ENCODE peak calls at places on chromosomes 4 and X, in ten cellular contexts. Q is fibroblast of lung, J is Karpas-422, Y is uterus, F is left lung, A is psoas muscle, D is GM23248, E is stomach, B is HCT116, U is neural progenitor cell. S is an unnamed sample. For H3K4me1 and H3K27me3, the result is how much of the 10 kb centered on the place peaks cover.

GRCh38 chr4:53499791-53500190 is 91.5 kb downstream of the LNX1 start:
- DNase-seq in B (no peak), E (no peak), U (no peak), Q (no peak), A (no peak), D (no peak), Y (no peak), J (no peak), F (no peak), S (no peak)

GRCh38 chr4:45621926-45622325 is 501.9 kb downstream of the GABRG1 start:
- DNase-seq in A (no peak), F (no peak), E (no peak), B (no peak), Q (peak), D (peak), U (no peak), Y (no peak), J (no peak), S (no peak)

GRCh38 chr4:6107886-6108285 is 89.7 kb upstream of the C4orf50 start:
- DNase-seq in A (no peak), B (no peak), E (no peak), Y (no peak), U (no peak), Q (no peak), J (no peak), F (no peak), D (no peak), S (no peak)

GRCh38 chr4:176920694-176921093 is 128.0 kb upstream of the VEGFC start:
- DNase-seq in A (no peak), F (no peak), U (no peak), Q (peak), B (no peak), J (no peak), E (no peak), Y (no peak), D (peak), S (no peak)

GRCh38 chr4:72555377-72555831 is 13.6 kb downstream of the ADAMTS3 start:
- DNase-seq in U (no peak), Q (no peak), Y (no peak), A (no peak), D (no peak), J (no peak), B (no peak), F (no peak), E (no peak), S (no peak)

GRCh38 chr4:62320612-62321011 is 1120.5 kb downstream of the ADGRL3 start:
- DNase-seq in U (no peak), A (no peak), J (no peak), Q (no peak), E (no peak), F (no peak), D (no peak), B (no peak), Y (no peak), S (no peak)

GRCh38 chr4:80128941-80129340 is 55.9 kb upstream of the ANTXR2 start:
- DNase-seq in E (no peak), B (no peak), F (no peak), Q (no peak), J (no peak), U (no peak), D (no peak), Y (no peak), A (no peak), S (no peak)

GRCh38 chr4:185710487-185710995 is 101.5 kb downstream of the SORBS2 start:
- DNase-seq in E (no peak), B (no peak), A (no peak), U (no peak), J (no peak), Q (peak), D (no peak), Y (no peak), F (no peak), S (no peak)

GRCh38 chr4:32393806-32394205 is 1673.6 kb downstream of the PCDH7 start:
- DNase-seq in U (no peak), D (no peak), E (no peak), J (no peak), B (no peak), Q (no peak), Y (no peak), F (no peak), A (no peak), S (no peak)

GRCh38 chr4:85952982-85953650 is 406.7 kb downstream of the MAPK10 start:
- DNase-seq in Y (no peak), E (no peak), D (no peak), A (no peak), U (no peak), B (no peak), Q (no peak), J (no peak), F (no peak), S (no peak)

GRCh38 chrX:123138473-123138872 is 45.6 kb upstream of the GRIA3 start:
- DNase-seq in F (no peak), B (no peak), E (no peak), D (peak), U (no peak), J (no peak), Y (no peak), Q (peak), A (no peak), S (no peak)

GRCh38 chrX:54776987-54777672 is 20.9 kb downstream of the ITIH6 start:
- DNase-seq in U (no peak), E (no peak), A (no peak), D (no peak), Q (no peak), F (no peak), J (no peak), B (no peak), Y (no peak), S (no peak)

GRCh38 chr4:126799971-126800722 is 832.6 kb upstream of the INTU start:
- DNase-seq in E (no peak), F (no peak), J (no peak), U (no peak), B (no peak), A (no peak), Q (peak), D (peak), Y (no peak), S (no peak)

GRCh38 chr4:6526696-6527095 is 48.3 kb upstream of the MAN2B2 start:
- DNase-seq in D (no peak), A (no peak), B (no peak), U (no peak), E (no peak), Y (no peak), Q (no peak), F (no peak), J (no peak), S (peak)

GRCh38 chr4:109009909-109010308 is 247.1 kb upstream of the ETNPPL start:
- DNase-seq in E (no peak), Q (peak), A (no peak), Y (no peak), D (peak), J (no peak), U (no peak), F (no peak), B (no peak), S (no peak)

GRCh38 chrX:47206316-47206715 is 12.2 kb upstream of the CDK16 start:
- DNase-seq in Y (no peak), F (no peak), D (peak), Q (peak), E (no peak), U (no peak), J (no peak), B (no peak), A (no peak), S (no peak)

GRCh38 chrX:54695816-54696487 is 102.1 kb downstream of the ITIH6 start:
- DNase-seq in D (peak), J (peak), F (no peak), E (no peak), U (no peak), Y (no peak), Q (no peak), B (no peak), A (no peak), S (no peak)

GRCh38 chr4:67883463-67883862 is 339 bp downstream of the TMPRSS11D start:
- DNase-seq in B (no peak), D (no peak), Y (no peak), U (no peak), E (no peak), J (no peak), Q (no peak), F (no peak), A (no peak), S (no peak)

GRCh38 chr4:42397256-42397634 is at the start of gene SHISA3:
- DNase-seq in E (no peak), Q (peak), Y (no peak), D (peak), B (no peak), A (peak), F (peak), J (no peak), U (peak), S (no peak)

GRCh38 chr4:16102356-16102755 is 18.5 kb upstream of the PROM1 start:
- DNase-seq in U (no peak), E (no peak), B (no peak), J (no peak), F (no peak), Y (no peak), Q (no peak), D (no peak), A (no peak), S (no peak)

GRCh38 chr4:166957451-166957850 is 276.8 kb downstream of the SPOCK3 start:
- DNase-seq in E (no peak), J (no peak), A (no peak), Q (peak), F (no peak), B (no peak), Y (no peak), U (no peak), D (no peak), S (no peak)

GRCh38 chr4:10666616-10667015 is 18.0 kb downstream of the CLNK start:
- DNase-seq in A (no peak), Y (no peak), E (no peak), B (no peak), J (no peak), D (no peak), Q (no peak), F (peak), U (no peak), S (no peak)

GRCh38 chrX:134513091-134513490 is 53.1 kb downstream of the HPRT1 start:
- DNase-seq in U (no peak), Q (no peak), A (no peak), B (no peak), E (no peak), Y (no peak), D (peak), J (no peak), F (no peak), S (no peak)

GRCh38 chr4:62683799-62684566 is 1483.9 kb downstream of the ADGRL3 start:
- DNase-seq in A (peak), F (no peak), Y (no peak), Q (no peak), J (no peak), U (no peak), D (no peak), B (no peak), E (no peak), S (peak)

DNA sequence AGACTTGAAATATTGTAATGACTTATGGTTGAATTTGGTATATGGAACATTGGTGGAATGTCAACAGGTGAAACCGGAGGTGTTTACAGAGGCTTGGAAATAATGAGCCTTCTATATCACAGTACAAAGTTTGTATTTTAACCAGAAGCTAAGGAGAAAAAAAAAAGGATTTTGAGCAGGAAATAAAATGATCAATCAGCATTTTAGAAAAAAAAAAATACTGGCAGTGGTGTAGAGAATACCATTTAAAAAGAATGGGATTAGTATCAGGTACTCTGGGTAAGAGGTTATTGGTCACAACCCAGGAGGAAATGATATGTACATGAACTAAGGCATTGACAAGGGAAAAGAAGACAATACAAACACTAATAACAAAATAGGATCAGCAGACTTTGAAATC is 587.1 kb upstream of the HTR2C start:
- DNase-seq in E (no peak), Y (no peak), D (no peak), Q (no peak), A (no peak), J (no peak), B (no peak), F (no peak), U (no peak), S (no peak)
- H3K4me1 ChIP-seq in E (under half), Y (under half), D (under half), Q (under half), A (under half), J (under half), B (under half), F (under half), U (under half), S (under half)

DNA sequence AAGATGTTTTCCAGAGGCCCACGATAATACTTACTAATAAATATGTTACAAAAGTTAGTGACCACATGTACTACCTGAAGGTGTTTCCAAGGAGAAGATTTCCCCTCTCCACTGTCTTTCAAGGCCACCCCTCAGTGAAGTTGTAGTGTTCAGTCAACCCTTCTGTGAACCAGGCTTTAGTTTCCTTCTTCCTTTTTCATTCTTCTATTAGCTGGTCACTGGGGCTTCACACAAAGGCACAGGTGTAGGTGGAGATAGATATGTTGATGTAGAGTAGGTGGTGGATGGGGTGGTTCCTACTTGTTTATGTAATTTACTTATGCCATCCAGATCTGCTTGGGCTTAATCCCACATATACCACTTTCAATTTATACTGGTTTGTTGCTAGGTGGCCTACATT is 43.3 kb upstream of the ADAM29 start:
- DNase-seq in Y (no peak), D (no peak), J (no peak), Q (no peak), U (no peak), E (no peak), F (no peak), B (no peak), A (no peak), S (no peak)
- H3K27me3 ChIP-seq in Y (under half), D (under half), J (under half), Q (under half), U (under half), E (under half), F (under half), B (under half), A (under half), S (under half)

GRCh38 chrX:42804524-42804923 is 26.6 kb upstream of the PPP1R2C start:
- DNase-seq in B (no peak), E (no peak), F (no peak), U (peak), Y (no peak), Q (no peak), A (no peak), J (no peak), D (no peak), S (no peak)
- H3K4me1 ChIP-seq in B (under half), E (under half), F (under half), U (under half), Y (under half), Q (under half), A (under half), J (under half), D (under half), S (under half)

GRCh38 chr4:3676196-3676595 is 90.0 kb upstream of the ADRA2C start:
- DNase-seq in Y (peak), A (peak), J (no peak), U (no peak), E (no peak), Q (no peak), F (peak), D (no peak), B (no peak), S (no peak)
- H3K27me3 ChIP-seq in Y (under half), A (under half), J (under half), U (under half), E (under half), Q (under half), F (under half), D (under half), B (under half), S (under half)

DNA sequence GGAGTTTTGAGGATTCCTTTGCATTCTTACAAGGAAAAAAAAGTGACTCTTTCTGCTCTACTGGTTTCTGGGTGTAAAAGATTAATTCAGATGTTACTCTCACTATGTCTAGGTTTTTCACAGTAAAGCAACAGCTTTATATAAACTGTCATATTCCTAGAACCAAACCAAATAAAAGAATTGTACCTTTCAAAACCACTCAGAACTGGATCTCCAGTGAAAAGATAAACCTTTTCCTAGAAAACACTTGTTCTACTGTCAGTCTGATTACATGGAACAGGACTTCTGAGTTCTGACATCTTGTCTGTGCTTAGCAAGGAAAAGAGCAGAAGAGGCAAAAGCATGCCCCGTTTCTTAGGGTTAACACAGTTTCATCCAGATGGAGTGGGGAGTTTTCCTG is 5.1 kb upstream of the PPID start:
- DNase-seq in F (no peak), Q (no peak), A (no peak), U (no peak), J (no peak), Y (no peak), D (no peak), E (no peak), B (no peak), S (no peak)
- H3K4me1 ChIP-seq in F (under half), Q (under half), A (under half), U (under half), J (under half), Y (under half), D (under half), E (under half), B (under half), S (under half)

GRCh38 chrX:17859609-17860178 is 1.4 kb downstream of the RAI2 start:
- DNase-seq in J (no peak), E (peak), D (no peak), F (no peak), Y (no peak), B (no peak), A (no peak), Q (no peak), U (peak), S (no peak)

GRCh38 chrX:17860811-17861495 is at the start of gene RAI2:
- DNase-seq in D (no peak), J (no peak), U (peak), Y (peak), B (no peak), E (peak), Q (no peak), F (peak), A (peak), S (no peak)

GRCh38 chrX:17854521-17854920 is 6.6 kb downstream of the RAI2 start:
- DNase-seq in Q (no peak), U (no peak), J (no peak), F (no peak), A (no peak), E (no peak), B (no peak), Y (no peak), D (no peak), S (no peak)

GRCh38 chrX:17861496-17862011 is 456 bp upstream of the RAI2 start:
- DNase-seq in J (no peak), A (peak), E (no peak), Q (no peak), Y (no peak), B (no peak), D (no peak), F (no peak), U (no peak), S (no peak)

DNA sequence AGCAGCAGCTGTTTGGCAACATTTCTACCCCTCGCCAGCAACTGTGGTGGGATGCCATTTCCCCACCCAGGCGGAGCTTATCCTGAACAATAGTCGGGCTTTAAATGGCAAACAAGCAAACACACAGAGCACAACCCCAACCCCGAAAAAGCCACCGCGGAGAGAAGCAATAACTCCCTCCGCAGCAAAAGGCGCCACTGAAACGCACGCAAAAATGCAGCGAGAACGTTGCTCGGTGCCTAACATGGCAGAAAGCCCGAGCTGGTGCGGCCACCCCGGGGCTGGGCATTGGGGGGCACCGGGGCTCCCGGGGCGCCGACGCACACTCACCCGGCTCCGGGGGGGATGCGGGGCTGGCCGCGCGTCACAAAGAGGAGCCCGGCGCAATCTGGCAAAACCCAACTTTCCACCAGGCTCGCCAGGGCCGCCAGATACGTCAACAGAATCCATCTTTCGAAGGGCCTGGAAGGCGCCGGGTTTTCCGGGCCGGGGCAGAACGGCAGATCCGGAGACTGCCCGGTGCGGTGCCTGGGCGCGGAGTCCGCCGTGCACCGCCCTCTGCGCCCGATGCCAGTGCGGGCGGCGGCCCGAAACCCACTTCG is 818 bp downstream of the RAI2 start:
- DNase-seq in A (no peak), J (no peak), E (no peak), Q (peak), F (peak), Y (no peak), D (peak), U (peak), B (no peak), S (no peak)
- H3K27me3 ChIP-seq in A (under half), J (under half), E (under half), Q (under half), F (under half), Y (under half), D (under half), U (half or more), B (under half), S (under half)

GRCh38 chrX:45517090-45517973 is 316.7 kb upstream of the DIPK2B start:
- DNase-seq in E (no peak), D (peak), F (no peak), J (no peak), A (no peak), Q (peak), Y (no peak), U (no peak), B (peak), S (no peak)

GRCh38 chrX:45508459-45508858 is 307.8 kb upstream of the DIPK2B start:
- DNase-seq in F (no peak), E (no peak), J (no peak), A (no peak), U (no peak), B (no peak), Q (peak), D (no peak), Y (no peak), S (peak)

GRCh38 chrX:45518552-45518951 is 317.9 kb upstream of the DIPK2B start:
- DNase-seq in F (no peak), D (no peak), J (no peak), Q (no peak), A (no peak), E (no peak), B (no peak), U (no peak), Y (no peak), S (no peak)

GRCh38 chrX:45515262-45516215 is 314.9 kb upstream of the DIPK2B start:
- DNase-seq in A (peak), E (peak), Y (peak), J (peak), B (peak), U (peak), Q (peak), D (peak), F (no peak), S (peak)

GRCh38 chrX:45513042-45513441 is 312.4 kb upstream of the DIPK2B start:
- DNase-seq in B (no peak), E (no peak), U (peak), J (no peak), Y (no peak), A (no peak), Q (no peak), F (no peak), D (no peak), S (no peak)
- H3K4me1 ChIP-seq in B (half or more), E (under half), U (under half), J (under half), Y (under half), A (under half), Q (under half), F (under half), D (under half), S (under half)

GRCh38 chrX:3717742-3718420 is 4.4 kb upstream of the PRKX start:
- DNase-seq in Q (peak), B (no peak), J (no peak), F (no peak), E (no peak), D (peak), U (no peak), A (no peak), Y (no peak), S (no peak)
- H3K27me3 ChIP-seq in Q (under half), B (under half), J (under half), F (under half), E (under half), D (under half), U (under half), A (under half), Y (under half), S (under half)

GRCh38 chr4:24583451-24584174 is 741 bp downstream of the DHX15 start:
- DNase-seq in A (peak), Q (peak), Y (peak), U (peak), F (peak), E (peak), J (peak), B (peak), D (peak), S (peak)

GRCh38 chr4:24584175-24584850 is at the start of gene DHX15:
- DNase-seq in U (peak), B (peak), D (peak), A (peak), Y (peak), F (peak), E (peak), Q (peak), J (peak), S (peak)

GRCh38 chr4:24578364-24578763 is 6.0 kb downstream of the DHX15 start:
- DNase-seq in B (no peak), U (no peak), Q (no peak), J (no peak), F (no peak), A (no peak), E (no peak), D (no peak), Y (no peak), S (no peak)

GRCh38 chr4:24582235-24582863 is 2.0 kb downstream of the DHX15 start:
- DNase-seq in U (peak), D (peak), J (no peak), A (no peak), Q (no peak), B (no peak), Y (no peak), F (no peak), E (no peak), S (no peak)
- H3K4me1 ChIP-seq in U (under half), D (under half), J (half or more), A (half or more), Q (under half), B (under half), Y (under half), F (under half), E (half or more), S (under half)